ENCODE peak calls at places on chromosome 7, in seven cellular contexts. Z is GM12891, B is GM12878, V is SK-N-SH, H is K562, S is H1, Q is HepG2. E is an unnamed sample.

GRCh38 chr7:2079332-2080068 is 153.2 kb downstream of the MAD1L1 start:
- DNase-seq in B (no peak), Z (no peak), S (no peak), Q (no peak), H (peak; percentile 78), V (peak; percentile 80), E (no peak)

GRCh38 chr7:137003071-137003470 is 134.6 kb downstream of the CHRM2 start:
- DNase-seq in V (no peak), H (no peak), B (no peak), S (no peak), Q (no peak), Z (no peak), E (no peak)

GRCh38 chr7:23938937-23939552 is 229.0 kb downstream of the STK31 start:
- DNase-seq in Q (peak; percentile 33), B (no peak), H (peak; percentile 37), V (peak; percentile 51), Z (peak; percentile 5), S (no peak), E (peak; percentile 7)

GRCh38 chr7:150945171-150945852 is 32.8 kb downstream of the KCNH2 start:
- DNase-seq in H (no peak), B (no peak), V (peak; percentile 46), Q (no peak), S (no peak), Z (peak; percentile 12), E (no peak)

GRCh38 chr7:107661081-107661864 is 645 bp downstream of the SLC26A4 start:
- DNase-seq in B (no peak), Z (peak; percentile 44), Q (peak; percentile 37), V (peak; percentile 84), S (peak; percentile 76), H (no peak), E (peak; percentile 27)

GRCh38 chr7:602341-603141 is 82.9 kb upstream of the PDGFA start:
- DNase-seq in Z (no peak), S (no peak), B (no peak), Q (peak; percentile 18), H (peak; percentile 89), V (no peak), E (no peak)

GRCh38 chr7:125256446-125256845 is 326.8 kb upstream of the POT1 start:
- DNase-seq in B (no peak), S (no peak), Z (no peak), V (no peak), Q (no peak), H (no peak), E (no peak)

GRCh38 chr7:80047032-80047431 is 87.6 kb upstream of the GNAI1 start:
- DNase-seq in S (no peak), H (no peak), B (no peak), Z (no peak), Q (no peak), V (no peak), E (no peak)

GRCh38 chr7:149317986-149318672 is 56.1 kb downstream of the ZNF783 start:
- DNase-seq in Q (no peak), B (no peak), Z (no peak), V (no peak), S (peak; percentile 81), H (peak; percentile 72), E (no peak)

GRCh38 chr7:143492043-143492471 is 14.4 kb downstream of the TAS2R41 start:
- DNase-seq in S (no peak), Q (no peak), V (no peak), Z (no peak), H (peak; percentile 57), B (no peak), E (no peak)

GRCh38 chr7:362416-363096 is 72.6 kb downstream of the FOXL3 start:
- DNase-seq in V (no peak), S (no peak), H (peak; percentile 44), Z (no peak), Q (no peak), B (no peak), E (no peak)

GRCh38 chr7:84658286-84658685 is 463.7 kb upstream of the SEMA3A start:
- DNase-seq in Z (no peak), B (no peak), V (no peak), Q (no peak), H (no peak), S (no peak), E (no peak)

GRCh38 chr7:84654287-84654686 is 459.7 kb upstream of the SEMA3A start:
- DNase-seq in B (no peak), Q (no peak), Z (no peak), V (no peak), S (no peak), H (no peak), E (no peak)
- TF ChIP-seq POLR2AphosphoS5 in B (no peak), Q (no peak), Z (no peak), V (no peak), S (no peak), H (no peak), E (no peak)

GRCh38 chr7:21733837-21734236 is 191.0 kb downstream of the DNAH11 start:
- DNase-seq in Q (no peak), H (no peak), Z (no peak), B (no peak), V (no peak), S (no peak), E (no peak)

GRCh38 chr7:21730399-21730798 is 187.6 kb downstream of the DNAH11 start:
- DNase-seq in Z (no peak), Q (no peak), B (no peak), H (no peak), S (no peak), V (no peak), E (no peak)

DNA sequence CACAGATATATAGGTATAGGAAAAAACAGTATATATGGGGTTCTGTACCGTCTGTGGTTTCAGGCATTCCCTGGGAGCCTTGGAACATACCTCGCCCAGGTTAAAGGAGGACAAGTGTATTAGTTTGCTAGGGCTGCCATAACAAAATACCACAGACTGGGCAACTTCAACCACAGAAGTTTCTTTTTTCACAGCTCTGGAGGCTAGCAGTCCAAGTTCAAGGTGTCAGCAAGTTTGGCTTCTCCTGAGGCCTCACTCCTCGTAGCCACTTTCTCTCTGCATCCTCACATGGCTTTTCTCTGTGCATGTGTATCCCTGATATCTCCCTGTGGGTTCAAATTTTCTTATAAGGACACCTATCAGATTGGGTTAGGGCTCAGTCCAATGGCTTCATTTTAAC is 189.1 kb downstream of the DNAH11 start:
- DNase-seq in Z (no peak), Q (no peak), V (no peak), H (no peak), B (no peak), S (no peak), E (no peak)
- TF ChIP-seq TAF1 in Z (no peak), Q (no peak), V (no peak), H (no peak), B (no peak), S (no peak), E (no peak)

GRCh38 chr7:54798569-54798968 is 39.6 kb upstream of the SEC61G start:
- DNase-seq in B (no peak), Q (no peak), Z (no peak), S (no peak), H (no peak), V (no peak), E (no peak)
- TF ChIP-seq POLR2AphosphoS5 in B (no peak), Q (no peak), Z (no peak), S (no peak), H (no peak), V (no peak), E (no peak)

DNA sequence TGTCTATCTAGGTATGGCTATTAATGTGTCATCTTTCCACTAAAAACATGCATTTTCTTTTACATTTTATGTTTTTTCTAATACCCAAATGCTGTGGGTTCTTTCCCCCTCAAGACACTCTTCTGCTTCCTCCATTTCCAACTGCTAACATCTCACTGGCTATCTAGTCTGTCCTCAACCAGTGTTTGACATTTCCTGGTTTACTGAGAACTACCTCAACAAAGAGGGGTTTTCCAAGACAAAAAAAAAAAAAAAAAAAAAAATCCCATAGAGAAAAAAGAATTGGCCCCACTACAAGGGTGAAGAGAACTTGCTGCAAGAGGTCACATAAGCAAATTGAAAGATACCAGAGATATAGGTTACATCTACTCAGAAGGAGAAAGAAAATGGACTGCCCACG is 359.7 kb downstream of the CRPPA start:
- DNase-seq in Q (no peak), S (no peak), H (no peak), V (no peak), Z (no peak), B (no peak), E (no peak)
- TF ChIP-seq TAF1 in Q (no peak), S (no peak), H (no peak), V (no peak), Z (no peak), B (no peak), E (no peak)

GRCh38 chr7:28524978-28525377 is 112.7 kb downstream of the CREB5 start:
- DNase-seq in Z (no peak), Q (no peak), V (no peak), H (no peak), S (no peak), B (no peak), E (no peak)

GRCh38 chr7:28516390-28517145 is 104.2 kb downstream of the CREB5 start:
- DNase-seq in S (peak; percentile 50), B (no peak), Q (no peak), H (no peak), Z (no peak), V (no peak), E (no peak)

GRCh38 chr7:28517606-28518005 is 105.3 kb downstream of the CREB5 start:
- DNase-seq in V (no peak), H (no peak), S (no peak), B (no peak), Z (no peak), Q (no peak), E (no peak)

GRCh38 chr7:28517206-28517605 is 104.9 kb downstream of the CREB5 start:
- DNase-seq in S (no peak), Q (no peak), H (no peak), B (no peak), Z (no peak), V (no peak), E (no peak)

DNA sequence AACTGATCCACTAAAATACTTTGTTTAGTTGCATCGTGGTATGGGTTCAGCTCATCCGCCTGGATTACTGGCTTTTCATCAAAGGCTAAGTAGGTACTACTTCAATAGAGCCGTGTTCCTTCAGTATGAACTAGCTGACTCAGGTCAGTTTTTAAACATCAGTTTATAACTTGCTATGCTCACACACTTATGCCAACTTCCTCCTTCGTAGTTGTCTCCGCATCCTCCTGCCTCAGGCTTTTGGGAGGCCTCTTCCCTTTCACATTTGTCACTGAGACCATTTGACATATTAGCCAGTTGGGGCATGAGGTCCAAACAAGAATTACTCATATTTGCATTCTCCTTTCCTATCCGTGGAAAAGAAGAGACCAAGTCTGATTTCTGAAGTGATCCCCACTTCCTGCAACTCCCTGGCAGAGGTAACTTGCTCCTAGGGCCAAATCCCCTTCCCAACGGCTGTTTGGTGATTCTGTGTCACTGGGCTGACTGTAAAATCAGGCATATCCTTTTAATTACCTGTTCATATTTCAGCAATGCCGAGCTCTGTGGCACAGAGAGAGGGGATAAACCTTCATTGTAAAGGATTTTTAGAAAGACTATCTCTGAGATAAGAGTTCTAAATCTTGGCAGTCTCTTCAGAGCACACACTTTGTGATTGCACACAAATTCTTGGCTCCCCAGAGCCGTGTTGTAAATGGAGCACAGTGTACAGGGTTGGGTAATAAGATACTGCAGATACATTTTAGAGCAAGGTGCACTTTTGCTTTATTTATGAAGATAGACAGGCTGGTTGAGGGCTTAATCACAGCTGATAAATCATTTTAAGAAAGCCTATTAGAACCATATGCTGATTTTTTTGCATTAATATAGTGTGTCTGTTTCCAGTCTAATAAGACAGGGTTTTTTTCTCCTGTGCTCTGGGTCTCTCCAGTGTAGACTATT is 108.0 kb downstream of the CREB5 start:
- DNase-seq in Q (no peak), Z (no peak), V (no peak), H (no peak), S (no peak), B (no peak), E (no peak)
- TF ChIP-seq POLR2AphosphoS5 in Q (no peak), Z (no peak), V (no peak), H (no peak), S (no peak), B (no peak), E (no peak)